ENCODE peak calls at places on chromosomes 7 and 10, in seven cellular contexts. B is globus pallidus, P is pons, M is AG04450, W is GM20000, K is cardiac septum, X is tibial nerve. U is an unnamed sample.

GRCh38 chr10:93760490-93760889 is 2.8 kb downstream of the LGI1 start:
- DNase-seq in B (no peak), P (no peak), M (no peak), W (no peak), K (no peak), X (no peak), U (no peak)

GRCh38 chr7:103051520-103051919 is 23.1 kb downstream of the FBXL13 start:
- DNase-seq in B (no peak), P (no peak), M (no peak), W (no peak), K (no peak), X (no peak), U (no peak)

GRCh38 chr7:69811682-69812344 is 213.5 kb downstream of the AUTS2 start:
- DNase-seq in B (no peak), P (no peak), M (no peak), W (no peak), K (no peak), X (no peak), U (no peak)

GRCh38 chr10:34816067-34817002 is 1.2 kb upstream of the PARD3 start:
- DNase-seq in B (no peak), P (no peak), M (no peak), W (peak; percentile 24), K (no peak), X (no peak), U (peak; percentile 33)

GRCh38 chr7:256461-256940 is 33.5 kb upstream of the FOXL3 start:
- DNase-seq in B (no peak), P (no peak), M (no peak), W (no peak), K (no peak), X (no peak), U (no peak)

GRCh38 chr10:131641231-131641630 is 259.6 kb upstream of the PPP2R2D start:
- DNase-seq in B (no peak), P (no peak), M (no peak), W (peak; percentile 89), K (peak; percentile 53), X (no peak), U (no peak)

GRCh38 chr10:132704008-132704814 is 81.7 kb downstream of the NKX6-2 start:
- DNase-seq in B (no peak), P (no peak), M (no peak), W (no peak), K (peak; percentile 73), X (no peak), U (no peak)

GRCh38 chr7:27245798-27246691 is 3.4 kb downstream of the EVX1 start:
- DNase-seq in B (no peak), P (no peak), M (no peak), W (peak; percentile 31), K (no peak), X (no peak), U (peak; percentile 41)

GRCh38 chr10:122374859-122375721 is 582 bp downstream of the PLEKHA1 start:
- DNase-seq in B (peak; percentile 51), P (peak; percentile 20), M (no peak), W (peak; percentile 79), K (peak; percentile 80), X (peak; percentile 21), U (peak; percentile 82)